ENCODE peak calls at places on chromosomes 12 and 14, in seven cellular contexts. P, Z, Y, L, C, T and I are unnamed samples.

GRCh38 chr12:49540229-49541139 is 1.7 kb downstream of the KCNH3 start:
- DNase-seq in L (no peak), C (no peak), T (no peak), Z (no peak), Y (no peak), P (no peak), I (peak; percentile 75)

GRCh38 chr12:124752437-124753229 is 111.0 kb downstream of the SCARB1 start:
- DNase-seq in Y (peak; percentile 50), L (no peak), Z (no peak), T (no peak), C (no peak), P (no peak), I (no peak)

GRCh38 chr12:32264995-32265394 is 134.4 kb upstream of the FGD4 start:
- DNase-seq in P (no peak), L (no peak), T (no peak), Z (no peak), C (no peak), Y (no peak), I (no peak)

GRCh38 chr14:77186911-77187648 is 5.5 kb downstream of the TMEM63C start:
- DNase-seq in Z (no peak), Y (no peak), L (no peak), C (no peak), P (no peak), T (peak; percentile 82), I (peak; percentile 80)

GRCh38 chr14:81447018-81447770 is 47.1 kb upstream of the STON2 start:
- DNase-seq in L (no peak), T (no peak), Z (no peak), C (no peak), Y (no peak), P (no peak), I (no peak)

GRCh38 chr12:113016796-113017195 is 38.5 kb downstream of the OAS2 start:
- DNase-seq in Z (no peak), L (no peak), Y (no peak), C (no peak), P (no peak), T (no peak), I (no peak)

GRCh38 chr12:103279444-103279843 is 216.3 kb downstream of the C12orf42 start:
- DNase-seq in Z (no peak), C (no peak), P (no peak), T (no peak), Y (no peak), L (no peak), I (peak; percentile 61)

GRCh38 chr14:105169776-105170655 is 1.4 kb upstream of the JAG2 start:
- DNase-seq in Y (no peak), Z (no peak), L (no peak), P (no peak), T (no peak), C (no peak), I (no peak)

GRCh38 chr14:34212172-34212571 is 249.9 kb downstream of the SPTSSA start:
- DNase-seq in L (no peak), Z (no peak), Y (no peak), T (no peak), P (no peak), C (no peak), I (no peak)

GRCh38 chr12:32907898-32908476 is 11.4 kb upstream of the PKP2 start:
- DNase-seq in C (no peak), Y (no peak), T (no peak), P (no peak), L (no peak), Z (no peak), I (no peak)

GRCh38 chr14:68195126-68195525 is 375.5 kb downstream of the RAD51B start:
- DNase-seq in C (no peak), Y (no peak), P (no peak), T (no peak), L (no peak), Z (no peak), I (no peak)

GRCh38 chr12:129535351-129535750 is 368.5 kb downstream of the TMEM132D start:
- DNase-seq in Y (no peak), T (no peak), Z (no peak), P (no peak), L (no peak), C (no peak), I (no peak)

GRCh38 chr12:52956987-52957386 is 8.1 kb downstream of the KRT18 start:
- DNase-seq in P (no peak), Y (no peak), L (no peak), T (no peak), Z (no peak), C (no peak), I (peak; percentile 44)

GRCh38 chr14:71060795-71061455 is 153.7 kb downstream of the PCNX1 start:
- DNase-seq in C (no peak), T (no peak), P (no peak), L (no peak), Z (no peak), Y (no peak), I (no peak)

GRCh38 chr12:56932867-56933266 is 1.3 kb downstream of the SDR9C7 start:
- DNase-seq in C (no peak), Z (peak; percentile 33), P (peak; percentile 62), Y (no peak), L (peak; percentile 40), T (no peak), I (peak; percentile 75)

GRCh38 chr14:71688576-71688975 is 243.7 kb upstream of the RGS6 start:
- DNase-seq in T (no peak), P (no peak), C (no peak), L (no peak), Z (no peak), Y (no peak), I (peak; percentile 46)

GRCh38 chr14:96261772-96262485 is 5.9 kb downstream of the BDKRB1 start:
- DNase-seq in Z (no peak), L (no peak), P (no peak), Y (no peak), C (no peak), T (peak; percentile 42), I (no peak)

GRCh38 chr14:96264200-96264553 is 8.2 kb downstream of the BDKRB1 start:
- DNase-seq in L (no peak), P (no peak), C (no peak), Z (no peak), Y (no peak), T (no peak), I (no peak)

GRCh38 chr14:96264850-96265249 is 8.8 kb downstream of the BDKRB1 start:
- DNase-seq in P (no peak), Z (no peak), L (peak; percentile 7), Y (no peak), T (no peak), C (no peak), I (no peak)

GRCh38 chr14:96265387-96265786 is 9.4 kb downstream of the BDKRB1 start:
- DNase-seq in C (no peak), P (no peak), Y (no peak), T (no peak), L (no peak), Z (no peak), I (peak; percentile 36)

DNA sequence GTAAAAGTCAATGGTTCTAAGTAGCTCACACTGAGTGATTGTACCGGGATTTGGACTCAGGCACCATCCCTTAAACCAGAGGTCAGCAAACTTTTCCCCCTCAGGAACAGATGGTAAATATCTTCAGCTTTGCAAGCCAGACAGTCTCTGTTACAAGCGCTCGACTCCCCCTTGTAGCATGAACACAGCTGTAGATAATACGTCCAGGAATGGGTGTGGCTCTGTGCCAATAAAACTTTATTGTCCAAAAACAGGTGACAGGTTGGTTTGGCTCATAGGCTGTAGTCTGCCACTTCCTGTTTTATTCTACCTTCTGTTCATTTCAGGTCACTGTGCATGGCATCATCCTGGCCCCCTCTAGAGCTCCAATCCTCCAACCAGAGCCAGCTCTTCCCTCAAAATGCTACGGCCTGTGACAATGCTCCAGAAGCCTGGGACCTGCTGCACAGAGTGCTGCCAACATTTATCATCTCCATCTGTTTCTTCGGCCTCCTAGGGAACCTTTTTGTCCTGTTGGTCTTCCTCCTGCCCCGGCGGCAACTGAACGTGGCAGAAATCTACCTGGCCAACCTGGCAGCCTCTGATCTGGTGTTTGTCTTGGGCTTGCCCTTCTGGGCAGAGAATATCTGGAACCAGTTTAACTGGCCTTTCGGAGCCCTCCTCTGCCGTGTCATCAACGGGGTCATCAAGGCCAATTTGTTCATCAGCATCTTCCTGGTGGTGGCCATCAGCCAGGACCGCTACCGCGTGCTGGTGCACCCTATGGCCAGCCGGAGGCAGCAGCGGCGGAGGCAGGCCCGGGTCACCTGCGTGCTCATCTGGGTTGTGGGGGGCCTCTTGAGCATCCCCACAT is 7.6 kb downstream of the BDKRB1 start:
- DNase-seq in P (no peak), C (peak; percentile 67), Z (no peak), L (no peak), Y (no peak), T (no peak), I (no peak)
- TF ChIP-seq CTCF in P (no peak), C (no peak), Z (no peak), L (no peak), Y (no peak), T (no peak), I (no peak)

DNA sequence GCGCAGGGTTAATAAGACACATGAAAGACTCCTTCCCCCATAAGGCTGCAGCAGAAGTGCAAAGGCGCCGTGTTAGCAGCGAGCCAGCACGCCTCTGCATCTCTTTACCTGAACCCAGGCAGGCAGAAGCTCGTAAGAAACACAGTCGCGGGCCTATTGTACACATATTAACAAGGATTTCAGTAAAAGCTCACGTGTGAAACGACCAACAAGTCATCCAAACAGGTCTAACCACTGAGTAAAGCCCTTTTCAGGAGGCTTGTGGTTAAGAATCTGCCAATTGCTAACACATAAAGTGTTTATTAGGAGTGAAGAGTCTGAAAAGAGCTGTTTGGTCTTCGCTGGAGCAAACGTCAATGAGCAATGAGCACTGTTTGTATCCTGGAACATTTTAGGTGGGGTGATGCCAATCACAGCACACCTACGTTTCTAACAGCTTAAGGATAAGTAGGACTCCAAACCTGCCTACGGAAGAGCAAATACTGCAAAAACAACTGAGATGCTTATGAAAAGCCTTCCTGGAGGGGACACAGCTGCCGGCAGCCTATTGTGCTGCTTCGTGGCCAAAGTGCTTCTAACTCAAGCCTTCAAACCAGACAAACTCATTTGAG is 43.1 kb downstream of the PRKAB1 start:
- DNase-seq in P (peak; percentile 71), Y (peak; percentile 57), Z (no peak), C (no peak), T (no peak), L (no peak), I (peak; percentile 79)
- H3K36me3 ChIP-seq in P (peaks cover 7% of the 10 kb centered on the region), Y (no peaks in the 10 kb centered on the region), Z (peaks cover 78% of the 10 kb centered on the region), C (no peaks in the 10 kb centered on the region), T (no peaks in the 10 kb centered on the region), L (peaks cover 84% of the 10 kb centered on the region), I (no peaks in the 10 kb centered on the region)

DNA sequence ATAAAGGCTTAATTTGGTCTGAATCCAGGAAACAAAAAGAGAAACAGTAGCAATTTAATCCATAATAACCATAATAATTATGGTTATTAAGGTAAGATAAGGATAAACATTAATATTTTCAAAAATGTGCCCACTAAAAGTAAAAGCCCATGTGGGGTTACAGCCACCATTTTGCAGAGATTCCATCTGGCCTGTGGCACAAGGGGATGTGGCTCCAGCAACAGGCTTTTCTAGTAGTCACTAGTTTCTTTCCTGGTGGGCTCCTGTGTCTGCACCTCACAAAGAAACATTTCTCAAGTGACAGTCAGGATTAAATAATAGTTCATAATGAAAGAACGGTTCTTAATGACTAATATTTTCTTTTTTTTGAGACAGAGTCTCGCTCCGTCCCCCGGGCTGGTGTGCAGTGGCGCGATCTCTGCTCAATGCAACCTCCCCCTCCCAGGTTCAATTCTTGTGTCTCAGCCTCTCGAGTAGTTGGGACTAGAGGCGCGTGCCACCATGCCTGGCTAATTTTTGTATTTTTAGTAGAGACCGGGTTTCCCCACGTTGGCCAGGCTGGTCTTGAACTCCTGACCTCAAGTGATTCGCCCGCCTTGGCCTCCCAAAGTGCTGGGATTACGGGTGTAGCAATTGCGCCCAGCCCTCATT is 32.2 kb downstream of the GPR19 start:
- DNase-seq in P (no peak), Y (no peak), L (no peak), Z (no peak), T (no peak), C (no peak), I (no peak)
- H3K4me3 ChIP-seq in P (no peak overlapping the region), Y (no peak overlapping the region), L (no peak overlapping the region), Z (no peak overlapping the region), T (no peak overlapping the region), C (no peak overlapping the region), I (no peak overlapping the region)

GRCh38 chr12:81797100-81797499 is 38.0 kb upstream of the PPFIA2 start:
- DNase-seq in T (no peak), P (no peak), Z (no peak), C (no peak), Y (no peak), L (no peak), I (peak; percentile 20)
- TF ChIP-seq CTCF in T (no peak), P (no peak), Z (no peak), C (no peak), Y (no peak), L (no peak), I (peak; percentile 24)